ENCODE peak calls at places on chromosomes 12 and 14, in six cellular contexts. V, Q, M, R, C and B are unnamed samples.

GRCh38 chr12:14567311-14568195 is at the start of gene PLBD1:
- DNase-seq in Q (peak), V (no peak), C (peak), M (peak), R (peak), B (peak)

GRCh38 chr12:86666311-86666710 is 410.1 kb upstream of the MGAT4C start:
- DNase-seq in Q (no peak), R (peak), V (no peak), C (no peak), M (peak), B (no peak)

GRCh38 chr12:120404271-120404670 is 33.6 kb upstream of the COX6A1 start:
- DNase-seq in R (no peak), V (no peak), C (no peak), M (no peak), Q (no peak), B (no peak)

GRCh38 chr14:50801706-50802105 is 29.3 kb downstream of the NIN start:
- DNase-seq in M (peak), C (no peak), V (no peak), R (peak), Q (no peak), B (no peak)

GRCh38 chr14:103563089-103563620 is 395 bp downstream of the COA8 start:
- DNase-seq in Q (no peak), V (no peak), M (peak), R (no peak), C (peak), B (no peak)

GRCh38 chr14:51386983-51387730 is 147.1 kb downstream of the TMX1 start:
- DNase-seq in V (no peak), C (no peak), Q (no peak), R (peak), M (peak), B (no peak)

GRCh38 chr12:57148469-57149308 is 1.3 kb upstream of the LRP1-AS start:
- DNase-seq in R (no peak), C (no peak), V (no peak), Q (no peak), M (peak), B (no peak)

GRCh38 chr14:101979666-101980065 is 15.3 kb downstream of the DYNC1H1 start:
- DNase-seq in R (peak), V (no peak), C (no peak), M (peak), Q (no peak), B (no peak)

GRCh38 chr12:118417942-118418341 is 41.6 kb downstream of the SUDS3 start:
- DNase-seq in Q (no peak), C (no peak), V (no peak), M (no peak), R (no peak), B (no peak)

GRCh38 chr12:94429633-94430032 is 30.0 kb downstream of the CEP83 start:
- DNase-seq in M (peak), C (no peak), Q (no peak), R (no peak), V (no peak), B (no peak)

GRCh38 chr14:38012056-38012455 is 195.6 kb upstream of the SSTR1 start:
- DNase-seq in V (no peak), R (no peak), M (no peak), Q (no peak), C (no peak), B (no peak)

DNA sequence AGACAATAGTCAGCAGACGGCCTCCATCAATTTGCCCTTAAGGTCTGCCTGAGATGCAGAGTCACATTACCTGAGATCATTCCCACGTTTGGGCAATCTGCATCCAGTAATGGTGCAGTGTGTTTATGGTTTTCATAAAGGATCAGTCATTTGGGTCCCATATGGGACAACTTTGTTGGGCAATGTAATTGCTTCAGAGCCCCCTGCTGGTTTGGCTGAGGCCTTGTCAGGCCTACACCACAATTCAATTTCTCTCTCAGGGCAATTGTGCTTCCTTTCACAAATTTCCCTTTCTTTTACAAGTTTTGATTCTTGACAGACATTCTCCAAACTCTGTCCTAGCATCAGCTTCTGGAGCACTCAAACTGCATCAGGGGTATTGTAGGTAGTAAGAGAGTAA is 191.2 kb upstream of the SSTR1 start:
- DNase-seq in V (no peak), C (no peak), R (no peak), Q (no peak), M (peak), B (no peak)
- TF ChIP-seq CTCF in V (no peak), C (no peak), R (peak), Q (peak), M (peak), B (no peak)

GRCh38 chr12:104958946-104959841 is 1.1 kb upstream of the SLC41A2 start:
- DNase-seq in V (no peak), C (peak), M (peak), R (peak), Q (peak), B (no peak)

GRCh38 chr12:104960464-104960863 is 2.4 kb upstream of the SLC41A2 start:
- DNase-seq in V (no peak), M (no peak), R (no peak), C (no peak), Q (no peak), B (no peak)

GRCh38 chr12:104956870-104957301 is 1.2 kb downstream of the SLC41A2 start:
- DNase-seq in M (no peak), C (no peak), V (no peak), Q (no peak), R (no peak), B (no peak)

GRCh38 chr12:104957388-104958008 is 592 bp downstream of the SLC41A2 start:
- DNase-seq in M (no peak), Q (no peak), V (no peak), R (no peak), C (no peak), B (no peak)

GRCh38 chr12:104958009-104958945 is at the start of gene SLC41A2:
- DNase-seq in C (peak), M (peak), V (peak), R (peak), Q (peak), B (peak)
- TF ChIP-seq CTCF in C (peak), M (no peak), V (no peak), R (no peak), Q (peak), B (no peak)

DNA sequence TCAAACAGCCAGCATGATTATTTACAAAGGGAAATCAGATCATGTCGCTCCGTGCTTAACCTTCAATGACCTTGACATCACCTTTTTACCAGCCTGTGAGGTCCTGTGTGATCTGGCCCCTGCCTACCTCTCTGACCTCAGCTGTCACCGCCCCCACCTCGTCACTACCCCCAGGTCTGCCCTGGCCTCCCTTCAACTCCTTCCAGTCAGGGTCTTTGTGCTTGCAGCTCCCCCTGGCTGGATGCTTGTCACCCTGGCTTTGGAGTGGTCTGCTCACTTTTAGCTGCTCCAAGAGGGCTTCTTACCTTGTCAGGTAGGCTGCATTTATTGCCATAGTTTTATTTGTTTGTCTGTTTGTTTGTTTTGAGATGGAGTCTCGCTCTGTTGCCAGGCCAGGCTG is 8.2 kb upstream of the MAX start:
- DNase-seq in R (no peak), V (no peak), M (no peak), C (no peak), Q (no peak), B (no peak)
- TF ChIP-seq CTCF in R (no peak), V (no peak), M (no peak), C (no peak), Q (no peak), B (no peak)

GRCh38 chr14:70660967-70661871 is 19.5 kb downstream of the TTC9 start:
- DNase-seq in V (peak), Q (peak), M (no peak), C (no peak), R (no peak), B (no peak)
- TF ChIP-seq CTCF in V (no peak), Q (no peak), M (no peak), C (no peak), R (no peak), B (no peak)

DNA sequence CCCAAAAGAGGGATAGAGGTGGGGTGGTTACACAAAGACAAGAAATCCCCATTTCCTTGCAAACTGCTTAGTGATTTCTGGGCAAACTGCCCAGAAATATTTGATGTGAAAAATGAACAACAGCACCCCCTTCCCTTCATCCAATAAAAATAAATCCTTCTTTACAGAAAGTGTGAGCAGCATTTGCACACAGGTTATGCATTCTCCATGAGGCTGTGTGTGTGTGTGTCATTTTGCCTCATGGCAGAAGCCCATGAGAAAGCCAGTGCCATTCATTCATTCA is 17.2 kb upstream of the NRXN3 start:
- DNase-seq in C (peak), M (peak), R (peak), V (no peak), Q (no peak), B (no peak)
- TF ChIP-seq CTCF in C (no peak), M (no peak), R (no peak), V (no peak), Q (no peak), B (no peak)

DNA sequence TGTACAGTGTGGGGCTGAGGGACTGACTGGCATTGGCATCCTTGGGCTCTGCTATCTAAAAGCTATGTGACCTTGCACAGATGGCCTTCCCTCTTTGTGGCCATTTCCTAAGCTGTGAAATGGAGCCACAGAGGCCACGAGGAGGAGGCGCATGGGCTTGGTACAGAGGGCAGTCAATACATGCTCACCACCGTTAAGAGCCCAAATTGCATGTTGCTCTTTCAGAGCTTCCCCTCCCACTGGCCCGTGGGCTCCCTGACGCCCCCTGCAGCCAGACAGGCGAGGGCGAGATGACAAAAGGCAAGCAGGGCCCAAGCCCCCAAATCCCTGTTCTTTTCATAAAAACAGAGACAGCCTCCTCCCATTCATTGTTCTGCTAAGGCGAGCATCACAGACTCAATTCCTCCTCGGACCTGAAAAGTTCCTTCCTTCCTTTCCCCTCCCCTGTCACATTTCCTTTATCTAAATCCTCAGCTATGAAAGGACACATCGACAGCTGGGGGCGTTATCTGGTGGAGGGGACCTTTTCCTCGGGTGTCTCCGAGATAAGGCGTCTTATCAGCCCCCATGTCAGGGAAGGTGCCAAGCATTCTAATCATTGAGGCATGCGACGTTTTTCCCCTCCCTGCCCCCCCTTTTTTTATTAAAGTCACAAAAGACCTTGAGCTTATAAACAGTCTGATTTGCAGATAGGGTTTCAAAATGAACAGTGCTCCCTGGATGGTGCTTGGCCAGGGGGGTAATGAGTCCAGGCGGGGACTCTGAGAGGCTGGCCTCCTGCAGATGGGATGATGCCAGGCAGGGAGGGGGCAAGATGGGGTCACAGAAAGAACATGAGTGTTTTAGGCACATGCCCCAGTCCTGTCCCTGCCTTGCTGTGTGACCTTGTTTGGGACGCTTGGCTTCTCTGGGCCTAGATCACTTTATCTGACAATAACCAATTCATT is 26.4 kb downstream of the FAM222A start:
- DNase-seq in C (no peak), V (no peak), R (no peak), Q (peak), M (no peak), B (peak)
- TF ChIP-seq CTCF in C (no peak), V (no peak), R (peak), Q (no peak), M (peak), B (no peak)